ENCODE peak calls at places on chromosomes 3 and 15, in four cellular contexts. One of them, this sample, is unnamed. For H3K4me1, the result is how much of the 10 kb centered on the place peaks cover.

GRCh38 chr15:55403531-55403930 is 4.6 kb downstream of the CCPG1 start:
- DNase-seq in stomach: no peak
- DNase-seq in HepG2: peak
- DNase-seq in neural progenitor cell: no peak
- DNase-seq in this sample: no peak

GRCh38 chr3:133512416-133513089 is 60.9 kb upstream of the CDV3 start:
- DNase-seq in stomach: no peak
- DNase-seq in HepG2: no peak
- DNase-seq in neural progenitor cell: no peak
- DNase-seq in this sample: no peak

GRCh38 chr15:101063891-101064794 is 145.0 kb downstream of the LRRK1 start:
- DNase-seq in stomach: peak
- DNase-seq in HepG2: peak
- DNase-seq in neural progenitor cell: no peak
- DNase-seq in this sample: no peak

GRCh38 chr3:20589275-20589674 is 403.3 kb upstream of the SGO1 start:
- DNase-seq in stomach: no peak
- DNase-seq in HepG2: peak
- DNase-seq in neural progenitor cell: no peak
- DNase-seq in this sample: no peak

GRCh38 chr3:152554980-152555379 is 280.0 kb upstream of the P2RY1 start:
- DNase-seq in stomach: no peak
- DNase-seq in HepG2: no peak
- DNase-seq in neural progenitor cell: no peak
- DNase-seq in this sample: no peak

GRCh38 chr3:30655187-30655812 is 48.9 kb downstream of the TGFBR2 start:
- DNase-seq in stomach: no peak
- DNase-seq in HepG2: no peak
- DNase-seq in neural progenitor cell: no peak
- DNase-seq in this sample: no peak

GRCh38 chr15:41634072-41634628 is 26.1 kb upstream of the MGA start:
- DNase-seq in stomach: no peak
- DNase-seq in HepG2: no peak
- DNase-seq in neural progenitor cell: no peak
- DNase-seq in this sample: no peak

GRCh38 chr3:17634964-17635363 is 107.5 kb downstream of the TBC1D5 start:
- DNase-seq in stomach: no peak
- DNase-seq in HepG2: no peak
- DNase-seq in neural progenitor cell: no peak
- DNase-seq in this sample: no peak

GRCh38 chr15:69592954-69593353 is 140.3 kb downstream of the RPLP1 start:
- DNase-seq in stomach: no peak
- DNase-seq in HepG2: no peak
- DNase-seq in neural progenitor cell: no peak
- DNase-seq in this sample: no peak

GRCh38 chr3:124781706-124782376 is 51.6 kb downstream of the UMPS start:
- DNase-seq in stomach: no peak
- DNase-seq in HepG2: no peak
- DNase-seq in neural progenitor cell: no peak
- DNase-seq in this sample: no peak

GRCh38 chr3:123258811-123259420 is 57.2 kb downstream of the SEC22A start:
- DNase-seq in stomach: no peak
- DNase-seq in HepG2: peak
- DNase-seq in neural progenitor cell: no peak
- DNase-seq in this sample: no peak

GRCh38 chr3:57298041-57298440 is 5.6 kb upstream of the ASB14 start:
- DNase-seq in stomach: peak
- DNase-seq in HepG2: peak
- DNase-seq in neural progenitor cell: no peak
- DNase-seq in this sample: no peak
- TF ChIP-seq CTCF in stomach: no peak
- TF ChIP-seq CTCF in HepG2: no peak
- TF ChIP-seq CTCF in neural progenitor cell: no peak
- TF ChIP-seq CTCF in this sample: no peak

DNA sequence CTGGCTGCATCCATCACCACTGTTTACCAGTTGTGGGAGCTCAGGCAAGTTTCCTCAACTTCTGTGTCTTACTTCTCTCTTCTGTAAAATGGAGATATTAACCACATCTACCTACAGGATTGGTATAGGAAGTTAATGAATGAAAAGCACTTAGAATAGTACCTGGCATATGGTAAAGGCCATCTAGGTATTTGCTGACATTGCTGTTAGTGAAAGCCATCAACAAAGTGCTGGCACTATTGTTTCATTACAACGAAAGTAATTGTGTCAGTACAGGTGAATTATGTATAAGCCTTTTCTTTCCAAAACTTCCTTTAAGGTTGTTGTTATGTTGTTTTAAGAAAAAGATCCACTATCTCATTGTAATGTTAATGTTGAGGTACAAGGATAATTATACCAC is 197.0 kb downstream of the NR1D2 start:
- DNase-seq in stomach: no peak
- DNase-seq in HepG2: no peak
- DNase-seq in neural progenitor cell: no peak
- DNase-seq in this sample: no peak
- H3K4me1 ChIP-seq in stomach: under half
- H3K4me1 ChIP-seq in HepG2: under half
- H3K4me1 ChIP-seq in neural progenitor cell: under half
- H3K4me1 ChIP-seq in this sample: under half

GRCh38 chr15:76337047-76337738 is 620 bp downstream of the ISL2 start:
- DNase-seq in stomach: no peak
- DNase-seq in HepG2: peak
- DNase-seq in neural progenitor cell: peak
- DNase-seq in this sample: no peak
- H3K27ac ChIP-seq in stomach: peak
- H3K27ac ChIP-seq in HepG2: peak
- H3K27ac ChIP-seq in neural progenitor cell: no peak
- H3K27ac ChIP-seq in this sample: peak

DNA sequence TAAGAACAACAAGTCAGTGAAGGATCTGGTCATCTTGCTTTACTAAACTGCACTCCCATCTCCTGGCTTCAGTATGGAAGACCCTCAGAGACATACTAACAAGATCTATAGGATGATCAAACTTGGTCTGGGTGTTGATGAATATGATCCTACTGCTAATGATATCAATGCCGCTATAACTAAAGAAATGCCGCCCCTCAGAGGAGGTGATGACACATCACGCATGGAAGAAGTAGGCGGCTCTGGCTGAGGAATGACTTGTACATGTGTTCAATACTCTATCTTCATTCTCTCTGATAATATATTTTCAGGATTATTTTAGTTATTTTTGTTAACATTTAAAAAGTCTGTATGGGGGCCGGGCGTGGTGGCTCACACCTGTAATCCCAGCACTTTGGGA is 17.5 kb upstream of the EIF2B5 start:
- DNase-seq in stomach: no peak
- DNase-seq in HepG2: no peak
- DNase-seq in neural progenitor cell: no peak
- DNase-seq in this sample: no peak
- TF ChIP-seq CTCF in stomach: no peak
- TF ChIP-seq CTCF in HepG2: peak
- TF ChIP-seq CTCF in neural progenitor cell: no peak
- TF ChIP-seq CTCF in this sample: no peak

DNA sequence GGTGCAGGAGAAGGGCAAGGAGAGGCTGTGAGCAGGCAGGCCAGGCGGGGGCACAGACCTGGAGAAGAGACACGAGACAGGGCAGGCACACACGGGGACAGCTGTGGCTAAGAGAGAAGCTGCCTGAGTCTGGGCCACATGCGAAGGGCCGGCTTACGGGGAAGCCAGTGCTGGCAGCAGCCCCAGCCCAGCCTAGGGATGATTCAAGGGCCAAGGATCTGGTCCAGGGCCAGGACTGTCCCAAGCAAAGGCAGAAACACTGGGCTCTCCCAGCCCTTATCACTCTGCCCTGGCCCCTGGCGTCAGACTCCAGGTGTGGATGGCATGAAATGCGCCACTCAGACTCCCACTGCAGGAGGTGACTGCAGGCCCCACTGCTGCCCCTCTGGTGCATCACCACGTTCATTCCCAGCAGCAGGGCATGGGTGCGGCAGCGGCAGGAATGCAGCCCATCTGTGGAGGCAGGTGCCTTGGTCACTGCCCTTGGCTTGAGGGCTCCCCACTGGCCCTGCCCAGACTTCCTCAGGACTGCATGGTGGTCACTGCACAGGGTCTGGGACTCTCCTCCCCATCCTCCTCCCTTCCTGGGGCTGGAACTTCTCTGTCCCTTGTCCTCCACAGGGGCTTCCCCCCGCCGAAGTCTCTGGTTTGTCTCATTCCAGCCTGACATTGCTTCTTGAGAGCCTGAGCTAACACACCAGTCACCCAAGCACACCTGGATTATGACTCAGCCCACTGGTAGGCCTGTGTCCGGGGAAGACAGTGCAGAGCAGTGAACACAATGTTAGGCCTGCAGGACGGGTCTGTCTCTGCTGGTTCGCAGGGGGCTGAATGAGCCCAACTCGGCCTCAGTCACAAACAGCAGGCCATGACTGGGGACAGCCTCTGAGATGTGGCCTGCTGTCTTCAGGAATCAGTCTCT is 69.3 kb downstream of the TBC1D2B start:
- DNase-seq in stomach: peak
- DNase-seq in HepG2: no peak
- DNase-seq in neural progenitor cell: no peak
- DNase-seq in this sample: no peak
- H3K4me1 ChIP-seq in stomach: half or more
- H3K4me1 ChIP-seq in HepG2: under half
- H3K4me1 ChIP-seq in neural progenitor cell: under half
- H3K4me1 ChIP-seq in this sample: half or more

GRCh38 chr3:42012378-42012934 is 50.6 kb upstream of the ULK4 start:
- DNase-seq in stomach: no peak
- DNase-seq in HepG2: no peak
- DNase-seq in neural progenitor cell: no peak
- DNase-seq in this sample: no peak
- H3K27ac ChIP-seq in stomach: peak
- H3K27ac ChIP-seq in HepG2: no peak
- H3K27ac ChIP-seq in neural progenitor cell: no peak
- H3K27ac ChIP-seq in this sample: peak

GRCh38 chr3:111112913-111113312 is 41.3 kb downstream of the NECTIN3 start:
- DNase-seq in stomach: no peak
- DNase-seq in HepG2: no peak
- DNase-seq in neural progenitor cell: peak
- DNase-seq in this sample: no peak

GRCh38 chr3:111103807-111104206 is 32.2 kb downstream of the NECTIN3 start:
- DNase-seq in stomach: no peak
- DNase-seq in HepG2: no peak
- DNase-seq in neural progenitor cell: no peak
- DNase-seq in this sample: no peak

DNA sequence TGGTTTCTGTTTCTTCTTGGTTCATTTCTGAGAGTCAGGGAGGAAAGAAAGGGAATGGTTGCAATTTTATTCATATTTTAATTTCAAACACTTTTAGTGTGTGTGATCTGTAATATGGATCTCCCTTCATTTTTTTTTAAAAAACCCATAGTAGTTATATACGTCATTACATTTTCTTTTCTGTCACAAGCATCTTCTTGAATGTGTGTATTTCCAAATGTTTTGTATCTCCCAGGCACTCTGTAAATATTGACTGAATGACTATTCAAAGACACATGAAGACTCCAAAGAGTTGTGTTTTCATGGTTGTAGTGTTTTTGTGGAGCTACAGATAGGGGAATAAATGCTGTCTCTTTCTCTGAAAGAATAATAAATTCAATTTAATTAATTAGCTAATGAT is 35.4 kb downstream of the NECTIN3 start:
- DNase-seq in stomach: no peak
- DNase-seq in HepG2: peak
- DNase-seq in neural progenitor cell: no peak
- DNase-seq in this sample: no peak
- TF ChIP-seq CTCF in stomach: no peak
- TF ChIP-seq CTCF in HepG2: no peak
- TF ChIP-seq CTCF in neural progenitor cell: no peak
- TF ChIP-seq CTCF in this sample: no peak

GRCh38 chr3:31882895-31883294 is 98.2 kb downstream of the OSBPL10 start:
- DNase-seq in stomach: no peak
- DNase-seq in HepG2: no peak
- DNase-seq in neural progenitor cell: no peak
- DNase-seq in this sample: no peak
- H3K4me1 ChIP-seq in stomach: under half
- H3K4me1 ChIP-seq in HepG2: under half
- H3K4me1 ChIP-seq in neural progenitor cell: under half
- H3K4me1 ChIP-seq in this sample: under half